ENCODE peak calls at places on chromosomes 5 and 9, in seven cellular contexts. R is HepG2, E is K562, Y is IMR-90, P is SK-N-SH, O is H1, B is A549. L is an unnamed sample. For H3K4me1, the result is how much of the 10 kb centered on the place peaks cover.

GRCh38 chr5:158212915-158213314 is 354.0 kb upstream of the CLINT1 start:
- DNase-seq in E (peak), O (no peak), B (peak), R (no peak), P (no peak), Y (peak), L (peak)

GRCh38 chr9:114616684-114617520 is 5.8 kb downstream of the TMEM268 start:
- DNase-seq in O (no peak), P (no peak), E (peak), Y (no peak), B (no peak), R (no peak), L (no peak)

GRCh38 chr5:126471875-126472537 is 48.8 kb downstream of the GRAMD2B start:
- DNase-seq in E (no peak), Y (peak), P (no peak), R (peak), B (peak), O (no peak), L (no peak)

GRCh38 chr9:129335456-129336129 is 157.5 kb upstream of the IER5L start:
- DNase-seq in E (no peak), O (no peak), B (no peak), P (no peak), Y (no peak), R (no peak), L (no peak)

GRCh38 chr9:75027187-75028107 is 646 bp downstream of the CARNMT1 start:
- DNase-seq in Y (peak), R (peak), E (peak), B (peak), P (peak), O (peak), L (peak)

GRCh38 chr5:148205044-148205813 is 2.4 kb downstream of the SPINK6 start:
- DNase-seq in E (no peak), O (no peak), B (no peak), P (no peak), Y (no peak), R (no peak), L (no peak)

GRCh38 chr9:95086564-95086955 is 230.9 kb downstream of the FANCC start:
- DNase-seq in E (no peak), Y (no peak), O (no peak), B (no peak), P (no peak), R (no peak), L (no peak)

GRCh38 chr5:179131886-179132585 is 71.9 kb downstream of the ZNF354C start:
- DNase-seq in E (no peak), P (no peak), Y (no peak), R (no peak), O (no peak), B (no peak), L (no peak)

GRCh38 chr5:86500947-86501346 is 116.8 kb upstream of the COX7C start:
- DNase-seq in R (no peak), P (no peak), E (peak), O (no peak), Y (no peak), B (peak), L (peak)

GRCh38 chr5:172748341-172748843 is 22.6 kb downstream of the DUSP1 start:
- DNase-seq in E (no peak), R (no peak), B (no peak), Y (no peak), O (peak), P (no peak), L (no peak)

GRCh38 chr5:148820778-148821395 is 5.5 kb upstream of the ADRB2 start:
- DNase-seq in E (no peak), B (peak), Y (peak), P (no peak), R (peak), O (no peak), L (peak)

GRCh38 chr5:132473019-132473531 is 17.5 kb downstream of the IRF1 start:
- DNase-seq in R (no peak), O (no peak), B (no peak), Y (no peak), P (no peak), E (no peak), L (no peak)

GRCh38 chr9:110370316-110370715 is 32.7 kb upstream of the TXNDC8 start:
- DNase-seq in Y (peak), E (no peak), P (no peak), B (no peak), O (no peak), R (no peak), L (no peak)

GRCh38 chr5:154755361-154756202 is at the start of gene LARP1:
- DNase-seq in P (peak), Y (peak), B (peak), E (peak), O (no peak), R (no peak), L (no peak)

GRCh38 chr9:114551750-114552685 is 35.6 kb upstream of the ATP6V1G1 start:
- DNase-seq in B (peak), R (peak), P (peak), E (peak), Y (peak), O (no peak), L (peak)

DNA sequence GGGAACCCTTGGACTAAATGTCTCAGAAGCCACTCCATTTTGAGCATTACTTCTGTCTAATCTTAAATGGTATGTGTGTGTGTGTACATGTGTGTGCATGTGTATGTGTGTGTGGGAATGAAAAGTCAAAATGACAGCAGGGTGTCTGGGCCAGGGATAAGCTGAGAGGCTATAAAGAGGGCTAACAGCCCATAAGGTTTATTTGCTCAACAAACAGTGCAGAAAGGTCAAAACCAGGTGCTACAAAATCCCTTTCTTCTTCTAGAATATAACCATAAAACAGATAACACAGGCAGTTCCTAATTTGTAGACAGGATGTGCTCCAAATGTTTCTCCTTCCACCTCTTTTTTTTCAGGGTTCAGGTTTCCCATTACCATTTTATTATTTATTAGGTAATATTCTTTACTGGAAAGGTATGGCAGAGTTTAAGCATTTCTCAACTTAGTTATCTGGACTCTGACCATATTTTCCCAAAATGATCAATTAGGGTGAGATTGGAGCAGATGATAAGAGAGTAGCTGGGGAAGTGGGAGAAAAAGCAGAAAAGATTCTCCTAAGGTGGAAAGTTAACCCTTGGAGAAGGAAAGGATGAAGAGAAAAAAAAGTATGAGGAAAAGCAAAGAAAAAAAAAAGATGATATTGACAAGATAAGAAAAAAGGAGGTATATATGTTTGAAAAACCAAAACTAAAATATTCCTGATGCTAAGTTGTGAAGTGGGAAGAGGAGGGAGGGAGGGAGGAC is 35.5 kb downstream of the B4GALT1 start:
- DNase-seq in R (peak), B (no peak), O (no peak), Y (no peak), E (no peak), P (no peak), L (no peak)
- H3K4me1 ChIP-seq in R (under half), B (half or more), O (under half), Y (under half), E (under half), P (under half), L (under half)

DNA sequence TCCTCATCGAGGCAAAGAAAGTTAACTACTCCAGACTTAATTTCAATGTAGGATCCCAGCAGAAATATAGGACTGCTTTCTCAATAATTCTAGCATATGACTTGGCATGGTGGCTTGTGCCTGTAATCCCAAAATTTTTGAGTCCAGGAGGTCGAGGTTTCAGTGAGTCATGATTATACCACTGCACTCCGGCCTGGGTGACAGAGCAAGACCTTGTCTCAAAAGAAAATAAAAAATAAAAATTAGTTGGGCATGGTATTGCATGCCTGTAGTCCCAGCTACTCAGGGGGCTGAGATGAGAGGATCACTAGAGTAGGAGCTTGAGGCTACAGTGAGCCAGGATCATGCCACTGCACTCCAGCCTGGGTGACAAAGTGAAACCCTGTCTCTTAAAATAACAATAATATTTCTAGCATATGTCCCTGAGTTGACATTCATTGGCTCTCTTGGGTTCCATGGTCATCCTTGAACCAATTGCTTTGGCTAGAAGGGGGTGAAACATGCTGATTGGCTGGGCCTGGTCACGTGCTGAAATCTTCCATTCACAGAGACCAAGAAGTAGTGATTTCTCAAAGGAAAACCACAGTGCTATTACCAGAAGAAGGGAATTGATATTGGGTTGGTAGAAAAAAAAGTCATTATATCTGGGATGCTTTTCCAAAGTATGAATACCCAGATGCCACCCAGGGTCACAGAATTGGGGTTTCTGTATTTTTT is 31.6 kb upstream of the GARNL3 start:
- DNase-seq in R (no peak), P (no peak), O (no peak), B (no peak), E (peak), Y (no peak), L (no peak)
- TF ChIP-seq RAD21 in R (no peak), P (no peak), O (no peak), B (no peak), E (no peak), Y (no peak), L (no peak)

GRCh38 chr9:91948061-91948422 is 2.0 kb downstream of the ROR2 start:
- DNase-seq in R (no peak), E (peak), Y (peak), O (no peak), B (no peak), P (peak), L (no peak)
- H3K4me3 ChIP-seq in R (no peak), E (peak), Y (peak), O (peak), B (no peak), P (peak), L (peak)

DNA sequence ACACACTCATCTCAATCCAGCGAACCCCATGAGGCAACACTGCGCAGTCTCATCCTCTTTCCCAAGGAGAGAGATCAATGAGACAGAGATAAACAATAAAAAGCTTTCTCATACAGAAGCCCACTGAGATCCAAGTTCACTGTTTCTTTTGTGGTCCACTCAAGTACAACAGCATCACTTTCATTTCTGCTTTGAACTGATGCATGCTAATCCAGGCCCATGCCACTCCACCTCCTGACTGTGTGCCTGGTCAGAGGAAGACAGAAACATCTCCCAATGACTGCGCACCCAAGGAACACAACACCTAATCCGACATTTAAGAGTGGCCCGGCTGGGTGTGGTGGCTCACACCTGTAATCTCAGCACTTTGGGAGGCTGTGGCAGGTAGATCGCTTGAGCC is 104.0 kb downstream of the SERINC5 start:
- DNase-seq in E (no peak), B (no peak), P (no peak), R (no peak), O (no peak), Y (no peak), L (no peak)
- H3K4me1 ChIP-seq in E (under half), B (under half), P (under half), R (half or more), O (under half), Y (under half), L (under half)

GRCh38 chr9:85605905-85606304 is 135.8 kb downstream of the AGTPBP1 start:
- DNase-seq in B (no peak), P (no peak), E (no peak), Y (no peak), R (no peak), O (no peak), L (no peak)

GRCh38 chr9:85602742-85603141 is 139.0 kb downstream of the AGTPBP1 start:
- DNase-seq in R (no peak), E (no peak), Y (no peak), P (no peak), B (no peak), O (no peak), L (no peak)

GRCh38 chr9:85600675-85601263 is 141.0 kb downstream of the AGTPBP1 start:
- DNase-seq in E (no peak), P (peak), O (peak), Y (no peak), B (no peak), R (no peak), L (no peak)

GRCh38 chr9:85599540-85600140 is 142.1 kb downstream of the AGTPBP1 start:
- DNase-seq in B (no peak), O (no peak), Y (peak), R (no peak), E (no peak), P (no peak), L (no peak)

GRCh38 chr9:85603920-85604319 is 137.8 kb downstream of the AGTPBP1 start:
- DNase-seq in E (no peak), O (no peak), Y (no peak), P (no peak), R (no peak), B (no peak), L (no peak)
- TF ChIP-seq RAD21 in E (no peak), O (no peak), Y (no peak), P (no peak), R (no peak), B (no peak), L (no peak)

GRCh38 chr9:122212473-122213004 is 16.2 kb downstream of the LHX6 start:
- DNase-seq in P (no peak), R (no peak), O (no peak), E (peak), B (no peak), Y (no peak), L (no peak)
- H3K4me3 ChIP-seq in P (no peak), R (peak), O (no peak), E (peak), B (no peak), Y (no peak), L (no peak)

GRCh38 chr5:139592289-139592688 is 31.1 kb downstream of the UBE2D2 start:
- DNase-seq in R (no peak), O (no peak), P (no peak), Y (no peak), E (no peak), B (no peak), L (no peak)

GRCh38 chr5:139584137-139584536 is 23.0 kb downstream of the UBE2D2 start:
- DNase-seq in P (no peak), O (no peak), E (no peak), B (no peak), Y (no peak), R (no peak), L (no peak)

GRCh38 chr5:139593716-139594319 is 32.7 kb downstream of the UBE2D2 start:
- DNase-seq in O (no peak), R (no peak), B (peak), P (no peak), E (no peak), Y (peak), L (peak)

GRCh38 chr5:139588962-139589361 is 27.8 kb downstream of the UBE2D2 start:
- DNase-seq in E (no peak), B (no peak), P (no peak), R (no peak), O (no peak), Y (no peak), L (no peak)
- H3K4me1 ChIP-seq in E (under half), B (under half), P (under half), R (under half), O (under half), Y (under half), L (half or more)

DNA sequence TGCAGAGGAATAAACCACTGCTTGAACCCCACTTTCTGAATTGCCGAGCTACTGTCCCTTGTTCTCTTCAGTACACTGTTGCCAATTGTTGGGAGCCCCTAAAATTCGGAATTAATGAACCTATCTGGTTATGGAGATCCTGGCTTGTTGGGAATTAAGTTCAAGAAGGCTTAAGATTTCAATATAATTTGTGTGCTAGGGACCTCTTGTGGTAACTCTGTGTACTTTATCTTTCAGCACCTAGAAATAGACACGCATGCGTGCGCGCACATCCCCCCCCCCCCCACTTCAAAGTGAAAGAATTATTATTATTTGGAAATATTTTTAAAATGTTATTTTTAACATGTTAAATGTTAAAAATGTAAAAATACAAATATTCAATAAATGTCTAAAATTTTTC is 53.3 kb upstream of the FAM169A start:
- DNase-seq in P (peak), B (peak), E (peak), Y (peak), O (no peak), R (peak), L (peak)
- TF ChIP-seq RAD21 in P (peak), B (peak), E (peak), Y (peak), O (peak), R (peak), L (peak)

DNA sequence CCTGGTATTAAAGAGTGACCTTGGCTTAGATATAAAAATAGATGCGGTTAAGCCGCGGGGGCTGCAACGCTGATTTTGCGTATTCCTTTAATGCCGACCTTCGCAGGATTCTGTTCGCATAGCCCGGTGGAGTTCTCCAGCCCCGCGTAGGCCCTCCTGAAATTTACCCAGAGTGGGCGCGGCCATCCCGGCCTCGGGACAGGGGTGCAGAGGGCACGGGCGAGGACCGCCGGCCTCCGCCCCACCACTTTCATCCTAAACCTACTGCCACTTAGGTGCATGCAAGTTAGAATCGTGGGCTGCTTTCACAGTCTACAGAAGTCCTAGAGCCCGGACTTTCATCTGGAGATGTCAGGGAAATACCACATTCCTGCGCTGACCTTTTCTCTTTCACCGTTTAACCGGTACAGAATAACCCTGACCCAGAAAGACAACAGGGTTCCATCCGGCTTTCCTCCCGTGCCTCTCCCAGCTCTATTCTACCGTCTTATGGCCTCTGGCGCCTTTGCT is 521 bp upstream of the FAM169A start:
- DNase-seq in R (peak), O (peak), B (peak), P (peak), E (no peak), Y (no peak), L (no peak)
- H3K4me3 ChIP-seq in R (peak), O (peak), B (peak), P (peak), E (no peak), Y (peak), L (peak)

L was measured in HCT116.